ENCODE peak calls at places on chromosomes 4 and X, in eight cellular contexts. One of them, this sample, is unnamed.

GRCh38 chr4:168643083-168643795 is 146.4 kb downstream of the PALLD start:
- DNase-seq in CD8-positive, alpha-beta T cell: no peak
- DNase-seq in left ventricle myocardium inferior: no peak
- DNase-seq in epithelial cell of esophagus: no peak
- DNase-seq in H1: no peak
- DNase-seq in skeletal muscle cell: no peak
- DNase-seq in aorta: no peak
- DNase-seq in IMR-90: no peak
- DNase-seq in this sample: no peak

GRCh38 chr4:2932561-2932950 is 30.6 kb downstream of the NOP14 start:
- DNase-seq in CD8-positive, alpha-beta T cell: no peak
- DNase-seq in left ventricle myocardium inferior: no peak
- DNase-seq in epithelial cell of esophagus: no peak
- DNase-seq in H1: no peak
- DNase-seq in skeletal muscle cell: no peak
- DNase-seq in aorta: peak
- DNase-seq in IMR-90: no peak
- DNase-seq in this sample: no peak

GRCh38 chr4:8470451-8471024 is 30.0 kb downstream of the TRMT44 start:
- DNase-seq in CD8-positive, alpha-beta T cell: no peak
- DNase-seq in left ventricle myocardium inferior: no peak
- DNase-seq in epithelial cell of esophagus: no peak
- DNase-seq in H1: no peak
- DNase-seq in skeletal muscle cell: no peak
- DNase-seq in aorta: no peak
- DNase-seq in IMR-90: no peak
- DNase-seq in this sample: no peak

GRCh38 chrX:14941301-14941700 is 68.1 kb downstream of the MOSPD2 start:
- DNase-seq in CD8-positive, alpha-beta T cell: no peak
- DNase-seq in left ventricle myocardium inferior: no peak
- DNase-seq in epithelial cell of esophagus: no peak
- DNase-seq in H1: no peak
- DNase-seq in skeletal muscle cell: no peak
- DNase-seq in aorta: no peak
- DNase-seq in IMR-90: no peak
- DNase-seq in this sample: no peak

GRCh38 chrX:10447577-10448214 is 172.7 kb downstream of the MID1 start:
- DNase-seq in CD8-positive, alpha-beta T cell: no peak
- DNase-seq in left ventricle myocardium inferior: no peak
- DNase-seq in epithelial cell of esophagus: peak
- DNase-seq in H1: no peak
- DNase-seq in skeletal muscle cell: no peak
- DNase-seq in aorta: no peak
- DNase-seq in IMR-90: peak
- DNase-seq in this sample: no peak

GRCh38 chr4:95929448-95930064 is 89.7 kb downstream of the PDHA2 start:
- DNase-seq in CD8-positive, alpha-beta T cell: no peak
- DNase-seq in left ventricle myocardium inferior: no peak
- DNase-seq in epithelial cell of esophagus: no peak
- DNase-seq in H1: no peak
- DNase-seq in skeletal muscle cell: no peak
- DNase-seq in aorta: no peak
- DNase-seq in IMR-90: no peak
- DNase-seq in this sample: no peak

GRCh38 chr4:6402566-6403399 is 69.6 kb downstream of the PPP2R2C start:
- DNase-seq in CD8-positive, alpha-beta T cell: no peak
- DNase-seq in left ventricle myocardium inferior: no peak
- DNase-seq in epithelial cell of esophagus: no peak
- DNase-seq in H1: peak
- DNase-seq in skeletal muscle cell: no peak
- DNase-seq in aorta: no peak
- DNase-seq in IMR-90: no peak
- DNase-seq in this sample: no peak

GRCh38 chr4:150583287-150584197 is 1.6 kb downstream of the MAB21L2 start:
- DNase-seq in CD8-positive, alpha-beta T cell: no peak
- DNase-seq in left ventricle myocardium inferior: peak
- DNase-seq in epithelial cell of esophagus: no peak
- DNase-seq in H1: no peak
- DNase-seq in skeletal muscle cell: no peak
- DNase-seq in aorta: peak
- DNase-seq in IMR-90: peak
- DNase-seq in this sample: no peak

GRCh38 chr4:21744046-21744445 is 204.5 kb downstream of the KCNIP4 start:
- DNase-seq in CD8-positive, alpha-beta T cell: no peak
- DNase-seq in left ventricle myocardium inferior: no peak
- DNase-seq in epithelial cell of esophagus: no peak
- DNase-seq in H1: no peak
- DNase-seq in skeletal muscle cell: no peak
- DNase-seq in aorta: no peak
- DNase-seq in IMR-90: no peak
- DNase-seq in this sample: no peak

GRCh38 chr4:6574747-6575502 is at the start of gene MAN2B2:
- DNase-seq in CD8-positive, alpha-beta T cell: peak
- DNase-seq in left ventricle myocardium inferior: peak
- DNase-seq in epithelial cell of esophagus: peak
- DNase-seq in H1: peak
- DNase-seq in skeletal muscle cell: peak
- DNase-seq in aorta: peak
- DNase-seq in IMR-90: peak
- DNase-seq in this sample: no peak

GRCh38 chr4:39522068-39522467 is 5.2 kb downstream of the UGDH start:
- DNase-seq in CD8-positive, alpha-beta T cell: no peak
- DNase-seq in left ventricle myocardium inferior: no peak
- DNase-seq in epithelial cell of esophagus: no peak
- DNase-seq in H1: no peak
- DNase-seq in skeletal muscle cell: no peak
- DNase-seq in aorta: no peak
- DNase-seq in IMR-90: no peak
- DNase-seq in this sample: no peak
- H3K4me3 ChIP-seq in CD8-positive, alpha-beta T cell: no peak
- H3K4me3 ChIP-seq in left ventricle myocardium inferior: no peak
- H3K4me3 ChIP-seq in epithelial cell of esophagus: no peak
- H3K4me3 ChIP-seq in H1: no peak
- H3K4me3 ChIP-seq in skeletal muscle cell: no peak
- H3K4me3 ChIP-seq in aorta: no peak
- H3K4me3 ChIP-seq in IMR-90: no peak
- H3K4me3 ChIP-seq in this sample: no peak

DNA sequence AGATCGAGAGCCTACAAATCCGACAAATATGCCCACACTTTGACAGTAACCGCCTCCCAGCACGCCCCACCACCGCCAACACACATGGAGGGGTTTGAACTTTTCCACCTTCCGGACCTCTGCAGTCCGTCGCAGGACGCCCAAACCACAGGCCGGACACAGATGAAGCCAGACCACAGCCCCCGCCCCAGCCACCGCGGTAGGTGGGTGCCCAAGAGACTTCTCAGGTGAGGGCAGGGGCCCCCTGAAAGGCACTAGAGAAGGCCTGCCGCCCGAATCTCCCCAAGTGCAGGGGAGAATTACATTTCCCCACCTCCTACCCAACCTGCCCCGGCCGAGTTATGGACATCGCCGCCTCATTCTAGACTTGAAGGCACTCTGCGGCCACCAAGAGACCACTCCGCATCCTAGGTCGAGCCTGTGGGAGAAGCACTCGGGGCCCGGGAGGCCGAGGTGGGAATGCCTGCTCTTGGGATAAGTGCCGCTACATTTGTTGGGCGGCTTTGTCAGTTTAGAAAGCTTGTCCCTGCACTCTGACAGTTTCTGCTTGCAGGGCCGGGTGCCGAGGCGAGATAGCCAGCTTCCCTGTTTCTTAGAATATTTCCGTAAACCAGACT is 21.5 kb downstream of the HAND2 start:
- DNase-seq in CD8-positive, alpha-beta T cell: no peak
- DNase-seq in left ventricle myocardium inferior: no peak
- DNase-seq in epithelial cell of esophagus: no peak
- DNase-seq in H1: no peak
- DNase-seq in skeletal muscle cell: no peak
- DNase-seq in aorta: no peak
- DNase-seq in IMR-90: no peak
- DNase-seq in this sample: no peak
- H3K4me3 ChIP-seq in CD8-positive, alpha-beta T cell: peak
- H3K4me3 ChIP-seq in left ventricle myocardium inferior: peak
- H3K4me3 ChIP-seq in epithelial cell of esophagus: no peak
- H3K4me3 ChIP-seq in H1: peak
- H3K4me3 ChIP-seq in skeletal muscle cell: no peak
- H3K4me3 ChIP-seq in aorta: no peak
- H3K4me3 ChIP-seq in IMR-90: no peak
- H3K4me3 ChIP-seq in this sample: no peak

GRCh38 chr4:10460313-10461047 is 3.3 kb upstream of the ZNF518B start:
- DNase-seq in CD8-positive, alpha-beta T cell: no peak
- DNase-seq in left ventricle myocardium inferior: no peak
- DNase-seq in epithelial cell of esophagus: no peak
- DNase-seq in H1: no peak
- DNase-seq in skeletal muscle cell: no peak
- DNase-seq in aorta: no peak
- DNase-seq in IMR-90: no peak
- DNase-seq in this sample: no peak

GRCh38 chr4:10459305-10459704 is 2.1 kb upstream of the ZNF518B start:
- DNase-seq in CD8-positive, alpha-beta T cell: no peak
- DNase-seq in left ventricle myocardium inferior: no peak
- DNase-seq in epithelial cell of esophagus: no peak
- DNase-seq in H1: no peak
- DNase-seq in skeletal muscle cell: no peak
- DNase-seq in aorta: no peak
- DNase-seq in IMR-90: no peak
- DNase-seq in this sample: no peak

GRCh38 chr4:10462876-10463275 is 5.7 kb upstream of the ZNF518B start:
- DNase-seq in CD8-positive, alpha-beta T cell: no peak
- DNase-seq in left ventricle myocardium inferior: no peak
- DNase-seq in epithelial cell of esophagus: no peak
- DNase-seq in H1: no peak
- DNase-seq in skeletal muscle cell: no peak
- DNase-seq in aorta: no peak
- DNase-seq in IMR-90: no peak
- DNase-seq in this sample: no peak

GRCh38 chr4:10461850-10462400 is 4.7 kb upstream of the ZNF518B start:
- DNase-seq in CD8-positive, alpha-beta T cell: no peak
- DNase-seq in left ventricle myocardium inferior: no peak
- DNase-seq in epithelial cell of esophagus: no peak
- DNase-seq in H1: no peak
- DNase-seq in skeletal muscle cell: no peak
- DNase-seq in aorta: no peak
- DNase-seq in IMR-90: no peak
- DNase-seq in this sample: no peak

DNA sequence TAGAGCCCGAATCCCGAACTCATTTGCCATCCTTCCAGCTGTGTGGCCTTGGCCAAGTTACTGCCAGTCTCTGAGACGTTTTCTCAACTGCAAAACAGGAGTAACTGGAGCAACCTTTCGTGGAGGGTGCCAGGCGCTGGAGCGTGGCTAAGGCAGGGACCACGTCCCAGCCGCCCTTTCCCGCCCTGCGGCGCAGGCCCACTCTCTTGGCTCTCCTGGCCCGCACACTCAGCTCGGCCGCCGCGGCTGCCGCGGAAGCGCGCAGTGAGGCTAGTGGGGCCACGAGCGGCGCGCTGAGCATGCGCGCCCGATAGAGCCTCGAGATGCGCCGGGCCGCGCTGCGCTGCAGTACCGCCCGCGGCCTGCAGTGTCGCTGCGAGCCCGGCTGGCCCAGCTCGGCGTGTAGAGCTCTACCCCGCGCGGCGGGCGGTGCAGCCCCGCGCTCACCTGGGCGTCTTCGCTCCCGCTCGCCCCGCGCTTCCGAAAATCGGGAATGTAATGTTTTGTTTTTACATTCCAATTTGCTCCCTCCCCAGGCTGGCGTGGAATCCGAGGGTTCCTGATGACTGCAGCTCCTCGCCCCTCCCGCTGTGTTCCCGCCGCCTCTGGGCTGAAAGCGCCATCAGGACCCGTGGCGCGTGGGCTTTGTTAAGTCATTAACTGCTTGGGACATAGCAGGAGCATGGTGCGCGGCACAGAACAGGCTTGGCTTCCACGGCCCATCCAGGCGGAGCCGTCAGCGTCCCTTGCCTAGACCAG is 4.0 kb upstream of the ZNF518B start:
- DNase-seq in CD8-positive, alpha-beta T cell: peak
- DNase-seq in left ventricle myocardium inferior: peak
- DNase-seq in epithelial cell of esophagus: peak
- DNase-seq in H1: no peak
- DNase-seq in skeletal muscle cell: peak
- DNase-seq in aorta: peak
- DNase-seq in IMR-90: peak
- DNase-seq in this sample: peak
- H3K4me3 ChIP-seq in CD8-positive, alpha-beta T cell: peak
- H3K4me3 ChIP-seq in left ventricle myocardium inferior: peak
- H3K4me3 ChIP-seq in epithelial cell of esophagus: peak
- H3K4me3 ChIP-seq in H1: peak
- H3K4me3 ChIP-seq in skeletal muscle cell: peak
- H3K4me3 ChIP-seq in aorta: no peak
- H3K4me3 ChIP-seq in IMR-90: peak
- H3K4me3 ChIP-seq in this sample: peak

DNA sequence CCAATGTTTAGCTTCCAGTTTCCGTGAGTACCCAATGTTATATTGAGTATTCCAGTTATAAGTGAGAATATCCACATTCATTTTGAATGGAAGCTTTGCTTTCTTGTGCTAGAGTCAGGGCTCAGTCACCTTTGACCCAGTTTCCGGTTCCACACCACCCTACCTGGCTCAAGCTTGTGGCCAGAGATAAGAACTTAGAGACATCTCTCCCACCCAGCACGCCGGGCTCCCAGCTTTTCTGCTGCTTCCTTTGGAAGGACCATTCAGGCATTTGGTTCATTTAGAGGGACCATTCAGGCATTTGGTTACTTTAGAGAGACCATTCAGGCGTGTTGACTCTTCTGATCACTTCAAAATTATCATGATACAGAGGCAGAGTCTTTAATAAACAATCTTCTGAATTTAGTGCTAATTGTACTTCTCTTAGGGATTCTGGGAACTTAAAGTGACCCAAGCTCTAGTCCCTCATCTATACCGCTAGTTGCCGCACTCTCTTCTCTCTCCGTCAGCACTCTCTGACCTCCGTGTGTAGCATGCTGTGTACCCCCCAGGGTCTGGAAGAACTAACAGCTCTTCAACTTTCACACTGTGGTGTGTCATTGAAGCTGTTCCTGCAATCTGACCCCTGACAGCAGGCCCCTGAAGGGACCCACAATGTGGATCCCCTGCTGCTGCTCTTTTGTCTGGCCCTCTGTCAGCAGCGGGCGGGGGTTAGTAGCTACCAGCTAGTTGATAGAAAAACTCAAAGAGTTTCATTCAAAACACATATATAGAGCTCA is 943.1 kb downstream of the ARAP2 start:
- DNase-seq in CD8-positive, alpha-beta T cell: no peak
- DNase-seq in left ventricle myocardium inferior: no peak
- DNase-seq in epithelial cell of esophagus: no peak
- DNase-seq in H1: peak
- DNase-seq in skeletal muscle cell: no peak
- DNase-seq in aorta: no peak
- DNase-seq in IMR-90: no peak
- DNase-seq in this sample: no peak
- H3K4me3 ChIP-seq in CD8-positive, alpha-beta T cell: no peak
- H3K4me3 ChIP-seq in left ventricle myocardium inferior: no peak
- H3K4me3 ChIP-seq in epithelial cell of esophagus: no peak
- H3K4me3 ChIP-seq in H1: peak
- H3K4me3 ChIP-seq in skeletal muscle cell: no peak
- H3K4me3 ChIP-seq in aorta: no peak
- H3K4me3 ChIP-seq in IMR-90: no peak
- H3K4me3 ChIP-seq in this sample: no peak

This sample was measured in HFF-Myc.